ENCODE peak calls at places on chromosome 14, in five cellular contexts. M, I, S, A and K are unnamed samples.
A peak's percentile ranks its signal among the peaks of the same experiment; 100 is the strongest.

GRCh38 chr14:72439707-72440106 is 454.2 kb downstream of the DPF3 start:
- DNase-seq in M (no peak), I (peak; percentile 57), S (no peak), A (no peak), K (no peak)

GRCh38 chr14:68676511-68676943 is 116.3 kb downstream of the ZFP36L1 start:
- DNase-seq in M (no peak), I (no peak), S (no peak), A (no peak), K (no peak)

GRCh38 chr14:52513249-52513648 is 39.1 kb downstream of the TXNDC16 start:
- DNase-seq in M (no peak), I (no peak), S (no peak), A (no peak), K (no peak)

GRCh38 chr14:105537580-105538474 is 11.4 kb downstream of the TMEM121 start:
- DNase-seq in M (peak; percentile 78), I (peak; percentile 51), S (no peak), A (peak; percentile 46), K (no peak)

GRCh38 chr14:68312884-68313725 is 479.8 kb downstream of the ZFP36L1 start:
- DNase-seq in M (no peak), I (no peak), S (no peak), A (no peak), K (no peak)

GRCh38 chr14:54564799-54565235 is 2.1 kb upstream of the SAMD4A start:
- DNase-seq in M (no peak), I (peak; percentile 44), S (peak; percentile 84), A (peak; percentile 80), K (no peak)

GRCh38 chr14:93683241-93683640 is 105.0 kb downstream of the PRIMA1 start:
- DNase-seq in M (peak; percentile 14), I (peak; percentile 61), S (no peak), A (peak; percentile 16), K (no peak)

GRCh38 chr14:98138666-98139065 is 1133.3 kb downstream of the BCL11B start:
- DNase-seq in M (peak; percentile 42), I (peak; percentile 52), S (peak; percentile 2), A (no peak), K (peak; percentile 32)

GRCh38 chr14:59271734-59272133 is 83.3 kb downstream of the DAAM1 start:
- DNase-seq in M (no peak), I (no peak), S (peak; percentile 39), A (peak; percentile 39), K (no peak)

GRCh38 chr14:61813101-61813596 is 50.9 kb downstream of the SNAPC1 start:
- DNase-seq in M (no peak), I (no peak), S (no peak), A (no peak), K (no peak)

GRCh38 chr14:65073605-65074201 is 28.6 kb downstream of the MAX start:
- DNase-seq in M (no peak), I (no peak), S (no peak), A (no peak), K (no peak)

GRCh38 chr14:105212541-105213305 is 31.6 kb upstream of the NUDT14 start:
- DNase-seq in M (no peak), I (no peak), S (no peak), A (no peak), K (no peak)

GRCh38 chr14:54083549-54084239 is 127.1 kb upstream of the BMP4 start:
- DNase-seq in M (no peak), I (no peak), S (no peak), A (peak; percentile 10), K (no peak)

GRCh38 chr14:61369097-61369496 is 47.7 kb downstream of the PRKCH start:
- DNase-seq in M (no peak), I (no peak), S (no peak), A (no peak), K (no peak)

GRCh38 chr14:21136024-21136423 is 19.8 kb downstream of the OR5AU1 start:
- DNase-seq in M (no peak), I (no peak), S (peak; percentile 27), A (peak; percentile 42), K (no peak)

GRCh38 chr14:21894003-21894897 is 220.6 kb upstream of the OR4E1 start:
- DNase-seq in M (no peak), I (no peak), S (no peak), A (no peak), K (peak; percentile 13)

GRCh38 chr14:88129306-88130056 is 124.5 kb downstream of the GPR65 start:
- DNase-seq in M (no peak), I (peak; percentile 8), S (peak; percentile 7), A (peak; percentile 39), K (no peak)

GRCh38 chr14:32593290-32593942 is 264.3 kb downstream of the AKAP6 start:
- DNase-seq in M (no peak), I (no peak), S (peak; percentile 33), A (peak; percentile 87), K (no peak)

GRCh38 chr14:100467939-100468338 is 119.3 kb downstream of the BEGAIN start:
- DNase-seq in M (no peak), I (no peak), S (no peak), A (no peak), K (no peak)

GRCh38 chr14:97290977-97291376 is 493.8 kb downstream of the VRK1 start:
- DNase-seq in M (no peak), I (peak; percentile 3), S (no peak), A (no peak), K (no peak)

GRCh38 chr14:33343016-33343415 is 404.3 kb downstream of the NPAS3 start:
- DNase-seq in M (no peak), I (no peak), S (no peak), A (no peak), K (no peak)

GRCh38 chr14:104603623-104604401 is 760 bp downstream of the TMEM179 start:
- DNase-seq in M (no peak), I (no peak), S (no peak), A (no peak), K (no peak)

GRCh38 chr14:55807059-55807499 is 227.1 kb downstream of the KTN1 start:
- DNase-seq in M (no peak), I (peak; percentile 76), S (peak; percentile 79), A (no peak), K (no peak)

GRCh38 chr14:59274991-59275391 is 86.5 kb downstream of the DAAM1 start:
- DNase-seq in M (no peak), I (no peak), S (no peak), A (peak; percentile 38), K (no peak)

GRCh38 chr14:90714811-90715210 is 101.4 kb downstream of the TTC7B start:
- DNase-seq in M (no peak), I (no peak), S (peak; percentile 24), A (peak; percentile 49), K (no peak)

GRCh38 chr14:36516719-36517241 is 3.3 kb downstream of the NKX2-1 start:
- DNase-seq in M (no peak), I (no peak), S (no peak), A (no peak), K (no peak)

GRCh38 chr14:24436355-24437019 is 6.1 kb downstream of the SDR39U1 start:
- DNase-seq in M (peak; percentile 38), I (peak; percentile 72), S (peak; percentile 87), A (peak; percentile 82), K (peak; percentile 16)

GRCh38 chr14:77864085-77864484 is 64.2 kb downstream of the ADCK1 start:
- DNase-seq in M (no peak), I (no peak), S (no peak), A (no peak), K (no peak)

GRCh38 chr14:104135121-104135903 is 3.1 kb upstream of the KIF26A start:
- DNase-seq in M (peak; percentile 55), I (peak; percentile 59), S (no peak), A (peak; percentile 24), K (peak; percentile 55)

GRCh38 chr14:94170151-94170550 is 4.0 kb upstream of the PPP4R4 start:
- DNase-seq in M (no peak), I (no peak), S (no peak), A (no peak), K (no peak)

GRCh38 chr14:75041613-75042012 is 9.7 kb downstream of the MLH3 start:
- DNase-seq in M (no peak), I (no peak), S (no peak), A (peak; percentile 65), K (no peak)

GRCh38 chr14:23209651-23210423 is 26.4 kb upstream of the SLC7A8 start:
- DNase-seq in M (no peak), I (no peak), S (peak; percentile 70), A (peak; percentile 67), K (no peak)

GRCh38 chr14:24308342-24309124 is 756 bp upstream of the CIDEB start:
- DNase-seq in M (no peak), I (no peak), S (no peak), A (no peak), K (no peak)

GRCh38 chr14:72256055-72256454 is 323.8 kb downstream of the RGS6 start:
- DNase-seq in M (no peak), I (no peak), S (no peak), A (peak; percentile 56), K (no peak)

GRCh38 chr14:60972295-60972694 is 8.6 kb downstream of the TRMT5 start:
- DNase-seq in M (no peak), I (no peak), S (no peak), A (no peak), K (no peak)

GRCh38 chr14:99274346-99275221 is 2.6 kb upstream of the BCL11B start:
- DNase-seq in M (peak; percentile 80), I (peak; percentile 62), S (peak; percentile 64), A (peak; percentile 66), K (peak; percentile 84)

GRCh38 chr14:54565236-54566151 is 1.4 kb upstream of the SAMD4A start:
- DNase-seq in M (peak; percentile 45), I (peak; percentile 63), S (peak; percentile 90), A (peak; percentile 92), K (peak; percentile 66)

GRCh38 chr14:34331728-34332623 is 130.1 kb downstream of the SPTSSA start:
- DNase-seq in M (peak; percentile 74), I (peak; percentile 66), S (peak; percentile 58), A (peak; percentile 64), K (peak; percentile 22)